ENCODE peak calls at places on chromosomes 11 and 22, in ten cellular contexts. M is cardiac muscle cell; I is left ventricle myocardium inferior; B is tibial artery; W is HCT116; V is Karpas-422; K is IMR-90; T is stomach; A is CD8-positive, alpha-beta memory T cell; S is kidney epithelial cell. F is an unnamed sample. For H3K36me3 and H3K27me3, the result is how much of the 10 kb centered on the place peaks cover.

GRCh38 chr11:13667245-13667644 is 1.2 kb upstream of the FAR1 start:
- DNase-seq in M (no peak), B (no peak), A (no peak), W (no peak), T (no peak), S (no peak), V (peak), K (peak), I (no peak), F (no peak)

GRCh38 chr11:123783536-123783935 is 22.6 kb downstream of the OR6M1 start:
- DNase-seq in K (no peak), S (no peak), T (no peak), M (no peak), B (no peak), I (no peak), V (no peak), W (no peak), A (no peak), F (no peak)

GRCh38 chr11:32188785-32189184 is 97.9 kb downstream of the RCN1 start:
- DNase-seq in W (no peak), K (no peak), T (no peak), S (no peak), A (no peak), I (no peak), M (no peak), V (peak), B (no peak), F (peak)

GRCh38 chr11:82557274-82557673 is 176.4 kb downstream of the FAM181B start:
- DNase-seq in A (no peak), I (peak), W (no peak), V (peak), K (no peak), T (no peak), M (no peak), S (no peak), B (peak), F (no peak)

GRCh38 chr22:17281026-17281809 is 62.0 kb upstream of the ADA2 start:
- DNase-seq in T (no peak), I (no peak), V (no peak), A (no peak), S (no peak), W (no peak), B (no peak), K (no peak), M (no peak), F (peak)

GRCh38 chr11:69372589-69373250 is 78.8 kb downstream of the MYEOV start:
- DNase-seq in T (peak), I (peak), W (no peak), B (peak), S (no peak), M (no peak), V (no peak), A (no peak), K (no peak), F (peak)

GRCh38 chr11:114889464-114890065 is 211.2 kb downstream of the NXPE2 start:
- DNase-seq in S (no peak), B (no peak), K (no peak), I (peak), V (no peak), A (no peak), T (no peak), W (no peak), M (no peak), F (no peak)

GRCh38 chr11:8477680-8478079 is 116.3 kb downstream of the STK33 start:
- DNase-seq in I (no peak), B (no peak), K (no peak), S (no peak), W (no peak), T (no peak), A (no peak), M (no peak), V (no peak), F (no peak)

GRCh38 chr11:69201764-69202370 is 46.1 kb downstream of the SMIM38 start:
- DNase-seq in K (no peak), S (no peak), A (no peak), I (no peak), V (no peak), B (peak), W (no peak), T (no peak), M (no peak), F (no peak)

GRCh38 chr11:58914821-58915543 is 24.3 kb upstream of the GLYATL1 start:
- DNase-seq in V (no peak), A (no peak), B (no peak), I (no peak), W (no peak), K (peak), S (no peak), T (no peak), M (no peak), F (no peak)

GRCh38 chr22:49525366-49525765 is 302.3 kb downstream of the BRD1 start:
- DNase-seq in S (no peak), K (no peak), V (peak), I (no peak), W (no peak), T (no peak), B (peak), A (no peak), M (no peak), F (no peak)

GRCh38 chr11:35321532-35322320 is 97.6 kb downstream of the SLC1A2 start:
- DNase-seq in M (peak), W (no peak), V (no peak), K (peak), I (peak), B (no peak), A (no peak), T (no peak), S (no peak), F (no peak)

GRCh38 chr11:89442801-89443200 is 48.4 kb downstream of the NOX4 start:
- DNase-seq in B (no peak), I (no peak), S (no peak), V (no peak), W (no peak), T (no peak), K (no peak), M (no peak), A (no peak), F (no peak)

GRCh38 chr11:123569387-123569786 is 85.0 kb downstream of the SCN3B start:
- DNase-seq in K (no peak), S (no peak), T (no peak), I (no peak), A (no peak), M (no peak), B (no peak), W (no peak), V (peak), F (peak)

GRCh38 chr22:30324008-30324730 is 2.6 kb downstream of the TBC1D10A start:
- DNase-seq in T (no peak), B (no peak), K (peak), V (no peak), M (peak), I (no peak), W (no peak), S (no peak), A (peak), F (no peak)

GRCh38 chr22:49935561-49935960 is 17.1 kb downstream of the CRELD2 start:
- DNase-seq in T (no peak), W (no peak), I (no peak), V (no peak), K (no peak), A (no peak), B (no peak), S (no peak), M (peak), F (peak)

GRCh38 chr11:85732968-85733367 is 47.0 kb upstream of the CCDC89 start:
- DNase-seq in W (no peak), S (no peak), A (no peak), I (no peak), M (no peak), B (no peak), T (no peak), V (no peak), K (no peak), F (no peak)

GRCh38 chr22:25623310-25623734 is 58.8 kb downstream of the GRK3 start:
- DNase-seq in I (no peak), T (no peak), W (no peak), M (no peak), S (no peak), K (no peak), B (no peak), V (no peak), A (no peak), F (no peak)

GRCh38 chr11:109425554-109425953 is 3.6 kb downstream of the C11orf87 start:
- DNase-seq in K (no peak), B (no peak), M (no peak), A (no peak), V (no peak), S (no peak), W (no peak), T (no peak), I (no peak), F (no peak)

GRCh38 chr11:87361891-87362290 is 324.2 kb downstream of the TMEM135 start:
- DNase-seq in K (no peak), S (no peak), I (no peak), B (no peak), M (no peak), A (no peak), V (no peak), W (no peak), T (no peak), F (no peak)

GRCh38 chr11:66267039-66267378 is 1.4 kb upstream of the RAB1B start:
- DNase-seq in S (no peak), B (no peak), V (no peak), A (no peak), M (no peak), I (no peak), T (no peak), W (no peak), K (no peak), F (no peak)
- H3K36me3 ChIP-seq in S (under half), B (under half), V (under half), A (under half), M (under half), I (under half), T (half or more), W (under half), K (under half), F (under half)

DNA sequence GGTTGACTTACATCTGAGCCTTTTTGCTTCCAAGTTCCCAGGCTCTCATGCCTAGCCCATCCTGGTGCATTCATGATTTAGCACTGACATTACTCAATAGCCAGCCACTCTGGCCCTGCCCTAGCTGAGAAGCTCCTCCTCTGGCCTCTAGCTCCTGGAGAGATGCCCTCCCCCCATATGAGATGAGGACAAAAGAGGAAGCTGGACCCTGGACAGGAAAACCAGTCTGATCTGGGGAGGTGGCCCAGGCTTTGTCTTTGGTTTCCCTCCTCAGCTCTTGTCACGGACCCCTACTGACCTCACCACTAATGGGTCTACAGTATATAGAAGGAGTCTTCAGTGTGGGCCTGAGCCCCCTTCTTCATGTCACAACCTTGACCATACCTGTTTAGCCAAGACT is 3.0 kb downstream of the RHOG start:
- DNase-seq in T (peak), B (peak), M (peak), V (peak), I (peak), A (no peak), W (no peak), S (no peak), K (no peak), F (peak)
- H3K4me3 ChIP-seq in T (peak), B (no peak), M (no peak), V (peak), I (peak), A (peak), W (no peak), S (no peak), K (no peak), F (no peak)

GRCh38 chr11:95750101-95750500 is 39.5 kb downstream of the FAM76B start:
- DNase-seq in T (no peak), B (no peak), A (no peak), S (no peak), M (no peak), I (no peak), V (no peak), K (no peak), W (no peak), F (no peak)
- H3K27me3 ChIP-seq in T (under half), B (under half), A (under half), S (under half), M (under half), I (under half), V (under half), K (under half), W (under half), F (under half)

DNA sequence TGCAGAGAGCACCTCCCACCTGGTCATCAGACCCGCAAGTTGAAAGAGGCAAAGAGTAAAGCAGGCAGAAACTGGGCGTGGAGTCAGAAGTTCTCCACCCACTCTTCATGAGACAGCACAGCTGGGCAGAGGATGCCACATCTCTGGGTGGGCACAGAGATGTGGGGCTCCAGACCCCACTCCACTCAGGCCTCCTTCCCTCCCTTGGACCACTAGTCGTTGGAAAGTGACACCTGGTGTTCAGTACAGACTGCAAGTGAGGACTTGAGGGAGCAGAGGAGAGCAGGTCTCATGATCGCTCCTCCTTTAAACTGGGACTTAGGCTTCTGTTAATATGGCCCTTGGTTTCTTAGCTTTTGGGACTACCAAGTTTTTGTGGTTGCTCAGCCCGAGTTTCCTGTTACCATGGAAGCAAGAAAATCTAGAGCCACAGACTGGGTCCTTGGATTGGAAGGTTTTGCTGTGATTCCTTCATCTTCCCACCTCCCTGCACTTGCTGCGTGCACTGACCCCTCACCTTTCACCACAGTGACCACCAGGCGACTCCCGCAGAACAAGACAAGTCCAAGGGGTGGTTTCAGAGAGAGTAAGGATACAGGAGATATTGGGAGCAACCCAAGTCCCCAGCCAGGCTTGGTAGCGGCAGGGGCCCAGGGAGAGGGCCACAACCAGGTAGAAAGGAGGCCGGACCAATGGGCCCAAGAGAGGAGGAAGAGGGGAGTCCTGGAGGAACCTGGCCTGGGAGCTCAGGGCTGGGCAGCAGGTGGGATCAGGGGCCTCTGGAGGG is 20.9 kb downstream of the CSF2RB start:
- DNase-seq in B (no peak), W (no peak), M (no peak), K (no peak), A (no peak), T (no peak), V (no peak), S (no peak), I (no peak), F (peak)
- H3K36me3 ChIP-seq in B (under half), W (under half), M (under half), K (under half), A (under half), T (under half), V (under half), S (under half), I (under half), F (under half)

GRCh38 chr11:27838674-27839073 is 138.4 kb upstream of the BDNF start:
- DNase-seq in M (no peak), A (no peak), B (no peak), W (no peak), S (no peak), V (no peak), I (no peak), K (no peak), T (no peak), F (no peak)
- H3K4me3 ChIP-seq in M (no peak), A (no peak), B (no peak), W (no peak), S (no peak), V (no peak), I (no peak), K (no peak), T (no peak), F (no peak)

GRCh38 chr22:37427711-37428635 is 694 bp upstream of the ELFN2 start:
- DNase-seq in W (no peak), S (no peak), V (no peak), B (no peak), T (no peak), A (no peak), I (no peak), M (no peak), K (no peak), F (peak)

GRCh38 chr22:37425369-37425768 is 1.9 kb downstream of the ELFN2 start:
- DNase-seq in I (no peak), V (no peak), K (no peak), W (no peak), T (no peak), A (no peak), B (no peak), S (no peak), M (no peak), F (no peak)

GRCh38 chr22:37427128-37427710 is at the start of gene ELFN2:
- DNase-seq in V (no peak), I (no peak), W (no peak), B (no peak), K (peak), A (no peak), S (no peak), M (peak), T (peak), F (peak)

GRCh38 chr22:37425800-37426531 is 1.3 kb downstream of the ELFN2 start:
- DNase-seq in W (no peak), T (no peak), K (peak), V (no peak), M (no peak), I (no peak), B (no peak), S (no peak), A (no peak), F (peak)

GRCh38 chr22:37426532-37427127 is 649 bp downstream of the ELFN2 start:
- DNase-seq in V (no peak), S (no peak), I (no peak), K (no peak), B (no peak), A (no peak), W (no peak), M (no peak), T (no peak), F (no peak)
- H3K27me3 ChIP-seq in V (under half), S (under half), I (half or more), K (under half), B (half or more), A (under half), W (under half), M (half or more), T (under half), F (under half)

DNA sequence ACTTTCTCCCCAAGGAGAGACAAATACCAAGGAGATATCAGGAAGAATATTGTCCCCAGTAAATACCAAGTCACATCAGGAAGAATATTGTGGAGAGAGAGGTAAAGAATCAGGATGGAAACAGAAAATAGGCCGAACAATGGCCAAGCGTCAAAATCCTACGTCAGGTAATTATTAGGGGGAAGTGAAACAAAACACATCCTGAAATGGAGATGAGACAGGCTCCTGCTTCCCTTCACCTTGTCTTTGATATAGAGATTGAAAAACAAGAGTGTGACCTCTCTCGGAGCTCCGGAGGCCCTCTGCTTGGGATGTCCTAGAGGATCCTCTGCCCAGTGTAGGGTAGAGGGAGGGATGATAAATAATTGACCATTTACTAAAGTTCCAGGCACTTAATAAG is 27.4 kb upstream of the IZUMO1R start:
- DNase-seq in V (no peak), B (no peak), T (no peak), K (no peak), W (no peak), S (no peak), A (no peak), I (no peak), M (no peak), F (no peak)
- H3K36me3 ChIP-seq in V (under half), B (under half), T (under half), K (under half), W (under half), S (under half), A (under half), I (under half), M (under half), F (under half)

GRCh38 chr11:64642876-64643257 is 51.8 kb downstream of the SLC22A12 start:
- DNase-seq in I (no peak), S (no peak), B (no peak), V (no peak), W (no peak), M (no peak), A (no peak), T (no peak), K (no peak), F (peak)
- H3K4me3 ChIP-seq in I (peak), S (no peak), B (peak), V (no peak), W (no peak), M (peak), A (no peak), T (peak), K (no peak), F (peak)